ENCODE peak calls at places on chromosomes 11 and 22, in ten cellular contexts. Q, M, D, O, R, N, K, J, U and T are unnamed samples.

GRCh38 chr22:41517172-41518047 is 26.9 kb downstream of the POLR3H start:
- DNase-seq in J (no peak), K (no peak), U (no peak), D (peak), N (peak), O (no peak), M (peak), Q (peak), R (peak), T (no peak)

GRCh38 chr11:125315088-125315740 is 150.7 kb downstream of the PKNOX2 start:
- DNase-seq in N (no peak), J (no peak), U (no peak), D (no peak), R (no peak), Q (no peak), K (no peak), O (no peak), M (peak), T (no peak)

GRCh38 chr11:75259711-75260110 is 19.1 kb downstream of the TPBGL start:
- DNase-seq in Q (no peak), N (no peak), J (no peak), U (peak), K (no peak), O (peak), R (no peak), D (no peak), M (no peak), T (peak)

GRCh38 chr11:86660011-86660595 is 12.3 kb downstream of the ME3 start:
- DNase-seq in M (no peak), U (no peak), N (peak), R (no peak), K (no peak), D (no peak), O (no peak), J (no peak), Q (no peak), T (no peak)

GRCh38 chr11:68667511-68668253 is 16.7 kb upstream of the GAL start:
- DNase-seq in Q (no peak), U (peak), J (no peak), M (no peak), N (no peak), K (no peak), R (no peak), O (peak), D (no peak), T (no peak)

GRCh38 chr22:31192513-31192912 is 19.6 kb upstream of the LIMK2 start:
- DNase-seq in U (no peak), M (no peak), Q (no peak), N (peak), J (peak), R (no peak), O (no peak), K (peak), D (no peak), T (no peak)

GRCh38 chr11:62400281-62400680 is 18.6 kb upstream of the SCGB1A1 start:
- DNase-seq in D (no peak), N (no peak), M (no peak), Q (no peak), K (no peak), R (no peak), U (peak), O (peak), J (no peak), T (no peak)

GRCh38 chr11:83523676-83524075 is 237.5 kb upstream of the CCDC90B start:
- DNase-seq in D (no peak), R (no peak), J (no peak), K (no peak), O (no peak), N (no peak), U (no peak), M (no peak), Q (peak), T (no peak)

GRCh38 chr11:57116654-57117053 is 65.1 kb upstream of the LRRC55 start:
- DNase-seq in Q (peak), J (peak), R (no peak), U (no peak), N (peak), M (peak), D (peak), K (peak), O (no peak), T (no peak)

GRCh38 chr11:79390923-79391322 is 49.9 kb downstream of the TENM4 start:
- DNase-seq in R (no peak), J (no peak), Q (no peak), D (no peak), M (no peak), U (no peak), N (no peak), O (no peak), K (no peak), T (no peak)

GRCh38 chr22:19058713-19059451 is 63.3 kb downstream of the DGCR2 start:
- DNase-seq in K (no peak), J (no peak), U (peak), Q (no peak), N (no peak), R (no peak), D (no peak), O (peak), M (peak), T (no peak)

GRCh38 chr22:40889116-40889515 is 27.2 kb upstream of the DNAJB7 start:
- DNase-seq in D (no peak), K (no peak), J (no peak), R (no peak), M (no peak), U (no peak), N (no peak), Q (no peak), O (no peak), T (no peak)

GRCh38 chr22:47207387-47207786 is 444.9 kb downstream of the TBC1D22A start:
- DNase-seq in M (peak), Q (no peak), R (no peak), U (peak), K (no peak), D (no peak), N (no peak), J (no peak), O (no peak), T (no peak)

GRCh38 chr11:34155057-34155758 is 49.8 kb downstream of the NAT10 start:
- DNase-seq in K (no peak), Q (no peak), O (no peak), N (no peak), J (no peak), U (no peak), M (peak), R (peak), D (no peak), T (no peak)

GRCh38 chr11:34758262-34758661 is 137.4 kb downstream of the EHF start:
- DNase-seq in J (no peak), M (no peak), R (peak), N (peak), D (no peak), U (no peak), K (no peak), Q (no peak), O (no peak), T (no peak)

GRCh38 chr22:45170001-45170466 is 6.3 kb downstream of the NUP50 start:
- DNase-seq in K (no peak), O (no peak), N (no peak), M (no peak), Q (no peak), J (no peak), R (no peak), D (no peak), U (no peak), T (peak)

GRCh38 chr11:60991457-60991856 is 20.0 kb downstream of the CD6 start:
- DNase-seq in K (no peak), D (no peak), M (no peak), J (no peak), Q (no peak), R (no peak), N (no peak), O (no peak), U (no peak), T (no peak)

GRCh38 chr11:104159356-104159755 is 4.6 kb downstream of the PDGFD start:
- DNase-seq in D (no peak), N (no peak), R (no peak), Q (no peak), M (no peak), U (no peak), O (no peak), K (no peak), J (no peak), T (no peak)

GRCh38 chr11:120667934-120668333 is 156.4 kb downstream of the GRIK4 start:
- DNase-seq in M (no peak), R (no peak), N (no peak), D (no peak), J (no peak), K (no peak), U (no peak), O (no peak), Q (no peak), T (no peak)

GRCh38 chr11:107102692-107103463 is 84.6 kb upstream of the GUCY1A2 start:
- DNase-seq in Q (peak), D (no peak), J (no peak), M (no peak), R (no peak), N (no peak), O (no peak), K (no peak), U (no peak), T (no peak)
- TF ChIP-seq CTCF in Q (no peak), D (no peak), J (no peak), M (no peak), R (no peak), N (no peak), O (no peak), K (no peak), U (no peak), T (no peak)

GRCh38 chr11:93248602-93249001 is 50.8 kb upstream of the SLC36A4 start:
- DNase-seq in R (no peak), M (no peak), J (no peak), K (no peak), O (no peak), N (peak), D (no peak), Q (peak), U (no peak), T (no peak)
- TF ChIP-seq CTCF in R (no peak), M (no peak), J (peak), K (no peak), O (peak), N (peak), D (peak), Q (peak), U (no peak), T (peak)

GRCh38 chr11:130848361-130849214 is 67.7 kb downstream of the SNX19 start:
- DNase-seq in Q (peak), K (no peak), N (no peak), J (no peak), R (no peak), U (no peak), D (no peak), O (no peak), M (no peak), T (no peak)
- TF ChIP-seq CTCF in Q (no peak), K (no peak), N (no peak), J (no peak), R (no peak), U (no peak), D (no peak), O (no peak), M (no peak), T (no peak)

DNA sequence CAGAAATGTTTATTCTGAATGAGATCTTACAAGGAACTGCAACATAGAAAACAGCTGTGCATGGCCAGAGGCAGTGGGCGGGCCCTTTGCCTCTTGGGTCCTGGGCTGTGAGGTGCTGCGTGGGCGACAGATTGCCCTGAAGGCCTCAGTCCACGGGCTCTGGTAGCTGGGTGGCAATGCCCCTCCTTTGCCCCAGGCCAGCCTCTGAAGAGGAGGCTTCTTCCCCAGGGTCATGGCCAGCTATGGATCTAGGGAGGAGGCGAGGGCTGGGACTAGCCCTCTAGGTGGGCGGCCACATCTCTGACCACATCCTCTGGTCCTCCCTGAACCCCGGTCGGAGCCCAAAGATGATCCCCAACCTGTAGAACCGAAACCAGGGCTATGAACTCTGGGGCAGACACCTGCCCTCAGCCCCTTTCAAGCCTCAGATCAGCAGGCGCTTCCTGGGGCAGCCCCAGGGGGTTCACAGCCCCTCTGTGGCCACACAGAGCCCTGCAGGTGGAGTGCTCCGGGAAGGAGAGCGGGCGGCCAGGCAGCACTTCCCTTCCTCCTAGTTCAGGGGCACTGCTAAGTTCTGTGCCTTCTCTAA is 6.6 kb upstream of the CDC42BPG start:
- DNase-seq in K (no peak), D (peak), R (no peak), N (no peak), J (no peak), U (peak), Q (peak), O (no peak), M (peak), T (no peak)
- TF ChIP-seq CTCF in K (no peak), D (peak), R (no peak), N (no peak), J (no peak), U (peak), Q (peak), O (no peak), M (no peak), T (no peak)

DNA sequence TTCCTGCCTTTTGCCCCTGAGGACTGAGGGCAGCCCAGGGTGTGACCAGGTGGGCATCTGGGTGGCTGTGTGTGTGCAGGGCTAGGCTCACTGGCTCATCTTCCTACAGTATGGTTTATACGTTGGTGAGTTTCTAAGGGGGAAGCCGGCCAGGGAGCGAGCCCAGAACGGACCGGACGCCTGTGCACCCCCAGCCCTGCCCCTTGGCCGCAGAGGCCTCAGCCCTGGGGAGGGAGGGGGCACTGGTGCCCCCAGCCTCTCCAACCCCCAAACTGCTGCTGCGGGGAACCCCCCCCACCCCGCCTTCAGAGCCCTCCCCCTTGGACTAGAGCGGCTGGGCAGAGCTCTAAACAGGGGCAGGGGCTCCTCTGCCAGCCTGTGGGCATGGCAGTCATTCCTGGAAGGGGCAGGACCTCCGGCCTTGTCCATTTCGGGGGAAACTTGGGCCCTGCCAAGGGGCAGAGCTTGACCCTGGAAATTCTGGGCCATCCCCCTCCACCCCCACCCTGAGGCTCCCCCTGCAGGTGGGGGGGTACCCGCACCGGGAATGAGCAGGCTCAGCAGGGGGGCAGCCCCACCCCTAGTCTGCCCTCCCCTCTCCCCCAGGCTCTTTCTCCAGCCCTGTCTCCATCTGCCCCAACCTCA is 5.4 kb downstream of the YIF1A start:
- DNase-seq in Q (no peak), K (no peak), J (no peak), U (peak), M (no peak), D (no peak), R (no peak), O (no peak), N (no peak), T (no peak)
- TF ChIP-seq CTCF in Q (no peak), K (peak), J (no peak), U (no peak), M (no peak), D (no peak), R (no peak), O (no peak), N (no peak), T (no peak)

DNA sequence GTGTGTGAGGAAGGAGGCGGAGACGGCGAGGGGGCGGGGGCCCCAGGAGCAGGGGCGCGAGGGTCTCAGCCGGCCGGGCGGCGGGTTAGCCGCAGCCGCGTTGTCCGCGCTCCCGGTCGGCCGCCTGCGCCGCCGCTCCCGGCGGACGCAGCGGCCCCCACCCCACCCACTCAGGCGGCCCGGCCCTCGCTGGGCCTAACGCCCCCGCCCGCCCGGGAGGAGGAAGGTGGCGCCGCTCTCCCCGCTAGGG is at the start of gene FCHSD2:
- DNase-seq in J (no peak), U (no peak), R (no peak), O (no peak), K (no peak), D (no peak), Q (no peak), M (no peak), N (no peak), T (no peak)
- TF ChIP-seq CTCF in J (no peak), U (no peak), R (no peak), O (no peak), K (no peak), D (no peak), Q (no peak), M (no peak), N (no peak), T (no peak)

GRCh38 chr22:37472418-37473006 is 13.7 kb downstream of the MFNG start:
- DNase-seq in M (peak), O (no peak), K (no peak), Q (peak), U (no peak), N (peak), J (no peak), R (no peak), D (no peak), T (no peak)
- TF ChIP-seq CTCF in M (peak), O (peak), K (peak), Q (peak), U (peak), N (peak), J (peak), R (peak), D (peak), T (peak)

GRCh38 chr22:43270314-43270908 is 72.8 kb downstream of the SCUBE1 start:
- DNase-seq in Q (peak), N (no peak), K (no peak), D (peak), J (no peak), O (no peak), R (no peak), U (no peak), M (no peak), T (no peak)
- TF ChIP-seq CTCF in Q (peak), N (no peak), K (no peak), D (no peak), J (peak), O (no peak), R (no peak), U (no peak), M (no peak), T (no peak)

DNA sequence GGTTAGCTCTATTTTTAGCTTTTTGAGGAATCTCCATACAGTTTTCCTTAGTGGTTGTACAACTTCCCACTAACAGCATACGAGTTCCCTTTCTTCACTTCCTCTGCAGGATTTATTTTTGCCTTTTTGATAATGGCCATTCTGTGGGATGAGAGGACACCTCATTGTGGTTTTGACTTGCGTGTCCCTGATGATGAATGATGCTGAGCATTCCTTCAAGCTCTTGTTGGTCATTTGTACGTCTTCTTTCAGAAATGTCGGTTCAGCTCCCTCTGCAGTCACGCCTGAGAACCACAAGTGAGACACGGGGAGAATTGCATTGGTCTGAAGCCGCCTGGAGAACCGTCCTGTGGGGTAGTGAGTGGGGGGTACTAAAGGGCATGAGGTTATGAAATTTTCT is 2.0 kb upstream of the KRTAP5-10 start:
- DNase-seq in Q (peak), D (peak), N (peak), M (no peak), O (no peak), K (peak), J (peak), U (no peak), R (no peak), T (no peak)
- TF ChIP-seq CTCF in Q (peak), D (peak), N (peak), M (no peak), O (peak), K (no peak), J (peak), U (peak), R (no peak), T (peak)

GRCh38 chr22:39530136-39530535 is 2.4 kb downstream of the RPS19BP1 start:
- DNase-seq in N (no peak), M (no peak), Q (no peak), K (no peak), D (no peak), R (no peak), U (no peak), J (no peak), O (no peak), T (no peak)

GRCh38 chr22:39528681-39529486 is 3.7 kb downstream of the RPS19BP1 start:
- DNase-seq in Q (peak), J (peak), K (peak), O (peak), N (peak), U (peak), R (peak), D (peak), M (peak), T (peak)

GRCh38 chr22:39529487-39529851 is 3.1 kb downstream of the RPS19BP1 start:
- DNase-seq in K (no peak), R (no peak), N (no peak), O (no peak), J (no peak), U (peak), D (no peak), M (no peak), Q (no peak), T (no peak)

GRCh38 chr22:39532215-39533071 is at the start of gene RPS19BP1:
- DNase-seq in Q (peak), M (peak), R (peak), N (peak), K (peak), U (peak), O (peak), D (peak), J (peak), T (peak)

GRCh38 chr22:39530692-39531331 is 1.7 kb downstream of the RPS19BP1 start:
- DNase-seq in M (no peak), N (peak), J (no peak), K (no peak), O (no peak), Q (peak), R (no peak), D (no peak), U (no peak), T (no peak)
- TF ChIP-seq CTCF in M (peak), N (peak), J (peak), K (peak), O (no peak), Q (peak), R (peak), D (no peak), U (peak), T (peak)